ENCODE peak calls at places on chromosomes 5 and 9, in four cellular contexts. I is transverse colon, D is IMR-90, F is uterus. B is an unnamed sample.

GRCh38 chr5:150265984-150266383 is 23.6 kb downstream of the CAMK2A start:
- DNase-seq in I (no peak), D (no peak), F (no peak), B (no peak)

GRCh38 chr5:55934117-55934613 is 60.6 kb downstream of the IL6ST start:
- DNase-seq in I (no peak), D (no peak), F (no peak), B (peak; percentile 30)

GRCh38 chr9:122719218-122719617 is 4.6 kb upstream of the OR1L4 start:
- DNase-seq in I (no peak), D (no peak), F (no peak), B (no peak)

GRCh38 chr5:171342362-171343111 is 33.5 kb downstream of the TLX3 start:
- DNase-seq in I (peak; percentile 12), D (peak; percentile 71), F (no peak), B (no peak)

GRCh38 chr5:180012316-180012715 is 59.2 kb downstream of the RNF130 start:
- DNase-seq in I (no peak), D (no peak), F (no peak), B (no peak)

GRCh38 chr9:86723351-86723750 is 224.0 kb downstream of the GAS1 start:
- DNase-seq in I (no peak), D (no peak), F (no peak), B (no peak)

GRCh38 chr5:10034008-10034407 is 215.7 kb downstream of the ATPSCKMT start:
- DNase-seq in I (no peak), D (no peak), F (no peak), B (no peak)

GRCh38 chr5:172107606-172108005 is 80.4 kb downstream of the STK10 start:
- DNase-seq in I (no peak), D (peak; percentile 84), F (no peak), B (no peak)

GRCh38 chr9:136400038-136400834 is at the start of gene SNAPC4:
- DNase-seq in I (peak; percentile 89), D (peak; percentile 78), F (peak; percentile 87), B (peak; percentile 73)

GRCh38 chr9:91162311-91162710 is 199.4 kb downstream of the AUH start:
- DNase-seq in I (peak; percentile 6), D (peak; percentile 65), F (no peak), B (no peak)

GRCh38 chr9:35771524-35771923 is 17.4 kb upstream of the MSMP start:
- DNase-seq in I (peak; percentile 37), D (no peak), F (no peak), B (peak; percentile 46)

GRCh38 chr5:170508036-170508435 is 4.2 kb downstream of the KCNIP1 start:
- DNase-seq in I (no peak), D (no peak), F (no peak), B (no peak)

GRCh38 chr5:132074091-132074771 is 642 bp downstream of the CSF2 start:
- DNase-seq in I (no peak), D (no peak), F (no peak), B (no peak)

GRCh38 chr9:96014078-96014477 is 138.6 kb downstream of the ERCC6L2 start:
- DNase-seq in I (peak; percentile 27), D (no peak), F (no peak), B (no peak)

DNA sequence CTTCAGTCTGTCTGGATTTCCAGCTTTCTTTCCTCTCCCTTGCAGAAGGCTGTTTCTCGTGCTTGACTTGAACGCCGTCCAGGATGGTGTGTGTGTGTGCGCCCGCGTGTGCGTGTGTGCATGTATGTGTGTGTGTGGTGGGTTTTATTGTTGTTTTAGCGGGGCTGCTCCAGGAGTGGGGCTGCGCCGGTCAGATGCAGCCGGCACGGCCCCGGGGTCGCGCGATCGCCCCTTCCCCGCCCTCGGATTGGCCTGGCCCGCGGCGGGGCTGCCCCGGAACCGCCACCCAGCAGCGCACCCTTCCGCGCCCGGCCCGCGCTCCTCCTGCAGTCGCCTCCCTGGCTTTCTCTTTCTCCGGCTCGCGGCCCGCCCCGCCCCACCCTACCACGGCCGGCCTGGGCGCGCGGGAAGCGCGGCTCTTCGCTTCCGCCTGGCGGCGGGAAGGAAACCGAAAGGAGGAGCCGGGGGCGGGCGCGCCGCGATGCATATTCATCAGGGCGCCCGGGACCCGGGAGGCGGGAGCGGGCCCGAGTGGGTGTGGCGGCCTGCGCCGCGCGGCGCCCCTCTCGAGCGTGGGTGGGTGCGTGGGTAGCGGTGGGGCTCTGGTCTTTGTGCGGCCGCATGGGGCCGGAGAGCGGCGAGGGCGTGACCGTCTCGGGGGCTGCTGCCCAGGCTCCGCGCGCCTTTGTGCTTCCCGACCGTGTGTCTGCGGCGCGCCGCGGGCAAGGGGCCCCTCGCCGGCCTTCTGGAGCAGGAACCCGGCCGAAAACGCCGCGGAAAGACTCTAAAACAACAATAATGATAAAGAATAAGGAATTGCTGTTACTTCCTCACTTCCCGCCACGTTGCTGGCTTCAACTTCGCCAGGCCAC is 8.5 kb upstream of the NFIB start:
- DNase-seq in I (peak; percentile 93), D (peak; percentile 76), F (peak; percentile 94), B (peak; percentile 93)
- TF ChIP-seq POLR2A in I (peak; percentile 60), D (no peak), F (peak; percentile 53), B (peak; percentile 70)

DNA sequence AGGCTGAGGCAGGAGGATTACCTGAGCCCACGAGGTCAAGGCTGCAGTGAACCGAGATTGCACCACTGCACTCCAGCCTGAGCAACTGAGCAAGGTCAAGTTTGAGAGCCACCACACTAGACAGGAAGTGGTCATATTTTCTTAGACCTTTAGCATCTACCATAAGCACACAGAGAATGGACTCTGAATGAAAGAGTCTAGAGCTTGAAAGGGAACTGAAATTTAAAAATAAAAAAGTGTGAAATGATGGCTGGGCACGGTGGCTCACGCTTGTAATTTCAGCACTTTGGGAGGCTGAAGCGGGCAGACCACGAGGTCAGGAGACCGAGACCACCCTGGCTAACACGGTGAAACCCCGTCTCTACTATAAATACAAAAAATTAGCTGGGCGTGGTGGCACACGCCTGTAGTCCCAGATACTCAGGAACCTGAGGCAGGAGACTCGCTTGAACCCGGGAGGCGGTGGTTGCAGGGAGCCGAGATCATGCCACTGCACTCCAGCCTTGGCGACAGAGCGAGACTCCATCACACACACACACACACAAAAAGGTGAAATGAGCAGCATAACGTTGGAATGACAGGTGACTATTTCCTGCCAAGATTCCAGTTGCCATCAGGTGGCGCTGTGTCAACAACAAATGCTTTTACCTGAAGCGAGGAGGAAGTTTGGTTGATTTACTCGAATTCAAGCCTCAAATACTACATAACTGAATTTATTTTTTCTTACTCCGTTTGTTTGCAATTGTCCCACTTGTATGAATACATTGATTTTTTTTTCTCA is 21.3 kb upstream of the AK3 start:
- DNase-seq in I (peak; percentile 89), D (peak; percentile 73), F (peak; percentile 65), B (peak; percentile 76)
- H3K4me3 ChIP-seq in I (peak overlapping the region; percentile 36), D (no peak overlapping the region), F (no peak overlapping the region), B (no peak overlapping the region)

GRCh38 chr9:121694001-121694400 is 42.6 kb downstream of the DAB2IP start:
- DNase-seq in I (no peak), D (no peak), F (no peak), B (no peak)

GRCh38 chr9:121694582-121694981 is 43.1 kb downstream of the DAB2IP start:
- DNase-seq in I (no peak), D (no peak), F (no peak), B (no peak)

GRCh38 chr9:121690766-121691165 is 39.3 kb downstream of the DAB2IP start:
- DNase-seq in I (no peak), D (no peak), F (no peak), B (no peak)

GRCh38 chr9:121691890-121692289 is 40.5 kb downstream of the DAB2IP start:
- DNase-seq in I (no peak), D (no peak), F (no peak), B (no peak)

DNA sequence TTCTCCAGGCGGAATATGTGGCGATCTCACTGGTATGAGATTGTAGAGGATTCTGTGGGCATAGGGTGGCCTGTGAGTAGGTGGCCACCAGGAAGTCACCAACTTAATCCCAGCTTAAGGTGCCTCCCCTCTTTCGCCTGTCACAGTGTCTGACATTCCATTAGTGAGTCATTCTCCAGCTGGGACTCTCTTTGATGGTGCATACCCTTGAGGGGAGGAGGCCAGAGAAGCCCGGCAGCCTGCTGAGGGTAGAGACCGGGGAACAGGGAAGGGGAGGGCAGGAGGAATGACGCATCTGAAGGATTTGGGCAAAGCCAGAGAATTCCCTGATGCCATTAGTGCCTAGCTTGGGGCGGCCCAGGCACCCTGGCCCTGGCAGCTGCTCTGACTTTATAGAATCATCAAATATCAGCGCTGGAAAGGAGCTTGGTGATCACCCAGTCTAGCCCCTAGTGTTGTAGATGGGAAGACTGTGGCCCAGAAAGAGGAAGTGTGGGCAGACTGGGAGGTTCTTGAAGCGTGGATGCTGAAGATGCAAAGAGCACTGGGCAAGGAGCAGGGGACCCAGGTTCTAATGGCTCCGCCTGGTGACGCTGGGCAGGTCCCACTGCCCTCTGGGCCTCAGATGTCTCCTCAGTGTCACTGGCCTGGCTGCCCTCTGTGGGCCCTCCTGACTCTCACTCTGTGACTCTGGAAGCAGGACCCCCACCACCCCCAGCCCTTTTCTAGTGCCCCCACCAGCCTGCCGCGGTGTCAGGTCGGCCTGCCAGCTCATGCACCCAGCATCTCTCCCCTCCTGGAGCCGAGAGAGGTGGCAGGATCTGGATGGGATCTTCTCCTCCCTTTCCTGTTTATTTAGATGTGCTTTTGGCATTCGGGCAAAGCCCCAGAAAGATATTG is 41.4 kb downstream of the DAB2IP start:
- DNase-seq in I (no peak), D (peak; percentile 52), F (no peak), B (no peak)
- H3K27ac ChIP-seq in I (peak overlapping the region; percentile 51), D (no peak overlapping the region), F (peak overlapping the region; percentile 81), B (no peak overlapping the region)

GRCh38 chr9:133489253-133490190 is 10.6 kb upstream of the SLC2A6 start:
- DNase-seq in I (no peak), D (peak; percentile 38), F (no peak), B (no peak)
- TF ChIP-seq POLR2A in I (no peak), D (no peak), F (no peak), B (no peak)

GRCh38 chr9:131349881-131350563 is 43.9 kb upstream of the PRRC2B start:
- DNase-seq in I (peak; percentile 89), D (peak; percentile 77), F (peak; percentile 85), B (peak; percentile 91)
- H3K4me3 ChIP-seq in I (peak overlapping the region; percentile 20), D (peak overlapping the region; percentile 23), F (no peak overlapping the region), B (peak overlapping the region; percentile 27)

DNA sequence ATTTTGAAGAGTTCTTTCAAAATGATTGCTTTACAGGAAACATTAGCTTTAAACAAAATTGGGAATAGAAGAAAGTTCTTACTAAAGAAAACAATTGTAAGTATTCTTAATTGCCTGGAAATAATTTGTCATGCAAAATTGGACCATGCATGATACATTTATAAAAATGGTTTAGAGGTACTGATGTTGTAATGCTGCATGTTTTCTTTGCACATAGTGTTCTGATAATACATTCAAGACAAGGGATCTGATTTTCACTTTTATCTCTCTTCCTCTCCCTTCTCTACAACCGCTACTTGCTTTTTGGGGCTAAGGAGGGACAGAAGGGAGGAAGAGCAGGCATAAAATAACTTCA is 211.6 kb upstream of the MPDZ start:
- DNase-seq in I (no peak), D (no peak), F (no peak), B (no peak)
- H3K27ac ChIP-seq in I (no peak overlapping the region), D (no peak overlapping the region), F (no peak overlapping the region), B (no peak overlapping the region)

GRCh38 chr9:37432020-37432419 is 9.5 kb downstream of the GRHPR start:
- DNase-seq in I (no peak), D (no peak), F (no peak), B (no peak)

GRCh38 chr9:37430841-37431597 is 8.5 kb downstream of the GRHPR start:
- DNase-seq in I (no peak), D (no peak), F (no peak), B (no peak)

GRCh38 chr9:37426846-37427245 is 4.3 kb downstream of the GRHPR start:
- DNase-seq in I (no peak), D (no peak), F (no peak), B (no peak)

GRCh38 chr9:37428345-37428744 is 5.8 kb downstream of the GRHPR start:
- DNase-seq in I (no peak), D (no peak), F (no peak), B (no peak)

GRCh38 chr9:37429441-37430285 is 7.2 kb downstream of the GRHPR start:
- DNase-seq in I (no peak), D (no peak), F (no peak), B (no peak)
- TF ChIP-seq POLR2A in I (no peak), D (no peak), F (no peak), B (no peak)

GRCh38 chr5:141371572-141372475 is 1.8 kb downstream of the PCDHGB3 start:
- DNase-seq in I (no peak), D (no peak), F (no peak), B (no peak)
- H3K4me3 ChIP-seq in I (no peak overlapping the region), D (no peak overlapping the region), F (no peak overlapping the region), B (no peak overlapping the region)

B was measured in prostate gland.